ENCODE peak calls at places on chromosome 4, in ten cellular contexts. N is RWPE1, K is glutamatergic neuron, P is epithelial cell of esophagus, S is endothelial cell, E is right atrium auricular region, T is AG09309, G is fibroblast of lung, F is adrenal gland, I is lower leg skin. J is an unnamed sample.

GRCh38 chr4:2457481-2458295 is 11.2 kb upstream of the RNF4 start:
- DNase-seq in N (no peak), K (no peak), P (no peak), S (no peak), E (no peak), T (no peak), G (no peak), F (no peak), I (no peak), J (no peak)

GRCh38 chr4:72592076-72592475 is 23.1 kb upstream of the ADAMTS3 start:
- DNase-seq in N (no peak), K (no peak), P (no peak), S (no peak), E (no peak), T (no peak), G (no peak), F (no peak), I (no peak), J (no peak)

GRCh38 chr4:106329027-106329618 is 12.8 kb downstream of the AIMP1 start:
- DNase-seq in N (peak), K (no peak), P (peak), S (no peak), E (no peak), T (no peak), G (peak), F (no peak), I (no peak), J (no peak)

GRCh38 chr4:1554876-1555265 is 129.2 kb downstream of the FAM53A start:
- DNase-seq in N (no peak), K (no peak), P (no peak), S (no peak), E (no peak), T (no peak), G (no peak), F (no peak), I (no peak), J (no peak)

GRCh38 chr4:100849319-100849718 is 331.5 kb upstream of the EMCN start:
- DNase-seq in N (no peak), K (no peak), P (no peak), S (no peak), E (no peak), T (no peak), G (no peak), F (no peak), I (no peak), J (no peak)

GRCh38 chr4:85909851-85910250 is 434.9 kb downstream of the ARHGAP24 start:
- DNase-seq in N (no peak), K (no peak), P (no peak), S (no peak), E (no peak), T (no peak), G (no peak), F (no peak), I (no peak), J (no peak)

GRCh38 chr4:39730067-39730466 is 32.1 kb downstream of the UBE2K start:
- DNase-seq in N (no peak), K (no peak), P (peak), S (no peak), E (no peak), T (no peak), G (peak), F (peak), I (no peak), J (no peak)

GRCh38 chr4:90575371-90575770 is 448.2 kb downstream of the CCSER1 start:
- DNase-seq in N (no peak), K (no peak), P (peak), S (no peak), E (no peak), T (no peak), G (no peak), F (no peak), I (no peak), J (no peak)

GRCh38 chr4:71862315-71862714 is 78.4 kb upstream of the GC start:
- DNase-seq in N (no peak), K (no peak), P (no peak), S (no peak), E (no peak), T (no peak), G (no peak), F (no peak), I (no peak), J (no peak)

GRCh38 chr4:1172971-1173757 is 781 bp upstream of the SPON2 start:
- DNase-seq in N (no peak), K (peak), P (peak), S (no peak), E (peak), T (peak), G (no peak), F (peak), I (no peak), J (no peak)

GRCh38 chr4:156536661-156537060 is 434.9 kb downstream of the PDGFC start:
- DNase-seq in N (peak), K (no peak), P (peak), S (no peak), E (no peak), T (no peak), G (peak), F (no peak), I (no peak), J (no peak)

GRCh38 chr4:159416073-159416472 is 313.2 kb downstream of the RAPGEF2 start:
- DNase-seq in N (no peak), K (no peak), P (peak), S (no peak), E (no peak), T (no peak), G (no peak), F (no peak), I (no peak), J (no peak)

GRCh38 chr4:1723131-1723801 is 1.9 kb downstream of the TACC3 start:
- DNase-seq in N (no peak), K (no peak), P (no peak), S (no peak), E (no peak), T (no peak), G (peak), F (no peak), I (no peak), J (no peak)

GRCh38 chr4:79148369-79148768 is 177.5 kb downstream of the NAA11 start:
- DNase-seq in N (no peak), K (no peak), P (no peak), S (no peak), E (no peak), T (no peak), G (no peak), F (no peak), I (no peak), J (no peak)

GRCh38 chr4:12122316-12122715 is 693.6 kb upstream of the HS3ST1 start:
- DNase-seq in N (no peak), K (no peak), P (no peak), S (no peak), E (no peak), T (no peak), G (no peak), F (peak), I (no peak), J (no peak)

GRCh38 chr4:131430302-131430701 is 1718.8 kb upstream of the PCDH10 start:
- DNase-seq in N (no peak), K (no peak), P (peak), S (no peak), E (no peak), T (no peak), G (no peak), F (no peak), I (no peak), J (no peak)

GRCh38 chr4:185716008-185716976 is 95.7 kb downstream of the SORBS2 start:
- DNase-seq in N (no peak), K (peak), P (no peak), S (no peak), E (no peak), T (no peak), G (no peak), F (no peak), I (no peak), J (no peak)

GRCh38 chr4:109022941-109023340 is 260.1 kb upstream of the ETNPPL start:
- DNase-seq in N (no peak), K (no peak), P (no peak), S (no peak), E (no peak), T (no peak), G (peak), F (no peak), I (no peak), J (no peak)

GRCh38 chr4:68369474-68369805 is 19.6 kb upstream of the YTHDC1 start:
- DNase-seq in N (peak), K (no peak), P (peak), S (no peak), E (no peak), T (no peak), G (peak), F (no peak), I (no peak), J (no peak)

GRCh38 chr4:141027421-141027820 is 105.8 kb downstream of the RNF150 start:
- DNase-seq in N (peak), K (no peak), P (peak), S (no peak), E (no peak), T (no peak), G (peak), F (no peak), I (peak), J (no peak)

GRCh38 chr4:66681962-66682361 is 863.3 kb downstream of the CENPC start:
- DNase-seq in N (no peak), K (no peak), P (peak), S (no peak), E (no peak), T (peak), G (peak), F (no peak), I (no peak), J (no peak)

GRCh38 chr4:4182835-4183568 is 43.7 kb downstream of the OTOP1 start:
- DNase-seq in N (peak), K (peak), P (no peak), S (peak), E (no peak), T (no peak), G (no peak), F (no peak), I (no peak), J (no peak)

GRCh38 chr4:87465739-87466366 is 43.5 kb downstream of the NUDT9 start:
- DNase-seq in N (peak), K (no peak), P (peak), S (peak), E (no peak), T (peak), G (peak), F (no peak), I (no peak), J (no peak)

GRCh38 chr4:124974163-124974562 is 261.6 kb upstream of the ANKRD50 start:
- DNase-seq in N (peak), K (no peak), P (peak), S (no peak), E (no peak), T (no peak), G (peak), F (no peak), I (no peak), J (no peak)

GRCh38 chr4:84389406-84389805 is 109.7 kb downstream of the NKX6-1 start:
- DNase-seq in N (peak), K (no peak), P (no peak), S (no peak), E (no peak), T (no peak), G (peak), F (no peak), I (no peak), J (no peak)

GRCh38 chr4:52643846-52644245 is 15.3 kb downstream of the USP46 start:
- DNase-seq in N (no peak), K (no peak), P (peak), S (no peak), E (peak), T (no peak), G (peak), F (peak), I (no peak), J (no peak)

GRCh38 chr4:20185103-20185502 is 66.6 kb upstream of the SLIT2 start:
- DNase-seq in N (no peak), K (no peak), P (no peak), S (no peak), E (no peak), T (no peak), G (no peak), F (no peak), I (no peak), J (no peak)

GRCh38 chr4:147965873-147966272 is 234.0 kb downstream of the ARHGAP10 start:
- DNase-seq in N (no peak), K (no peak), P (no peak), S (no peak), E (no peak), T (no peak), G (no peak), F (no peak), I (no peak), J (no peak)

GRCh38 chr4:52250124-52250523 is 199.0 kb downstream of the SPATA18 start:
- DNase-seq in N (no peak), K (peak), P (no peak), S (no peak), E (peak), T (no peak), G (no peak), F (peak), I (peak), J (no peak)

GRCh38 chr4:1376841-1377605 is 29.2 kb downstream of the NKX1-1 start:
- DNase-seq in N (no peak), K (peak), P (no peak), S (no peak), E (no peak), T (no peak), G (no peak), F (no peak), I (no peak), J (no peak)

GRCh38 chr4:7887415-7887814 is 52.2 kb downstream of the AFAP1 start:
- DNase-seq in N (no peak), K (no peak), P (no peak), S (no peak), E (no peak), T (no peak), G (no peak), F (no peak), I (no peak), J (no peak)
- TF ChIP-seq CTCF in N (no peak), K (no peak), P (no peak), S (no peak), E (no peak), T (no peak), G (no peak), F (no peak), I (no peak), J (no peak)

GRCh38 chr4:152778656-152779512 is 646 bp downstream of the TIGD4 start:
- DNase-seq in N (peak), K (peak), P (peak), S (peak), E (no peak), T (no peak), G (no peak), F (peak), I (no peak), J (peak)

GRCh38 chr4:152776352-152776751 is 3.2 kb downstream of the TIGD4 start:
- DNase-seq in N (peak), K (no peak), P (peak), S (no peak), E (no peak), T (no peak), G (no peak), F (no peak), I (no peak), J (no peak)

GRCh38 chr4:152777488-152777887 is 2.0 kb downstream of the TIGD4 start:
- DNase-seq in N (no peak), K (no peak), P (no peak), S (no peak), E (no peak), T (no peak), G (no peak), F (no peak), I (no peak), J (no peak)

GRCh38 chr4:152780267-152780811 is 585 bp downstream of the ARFIP1 start:
- DNase-seq in N (peak), K (peak), P (peak), S (peak), E (no peak), T (no peak), G (peak), F (peak), I (peak), J (no peak)

DNA sequence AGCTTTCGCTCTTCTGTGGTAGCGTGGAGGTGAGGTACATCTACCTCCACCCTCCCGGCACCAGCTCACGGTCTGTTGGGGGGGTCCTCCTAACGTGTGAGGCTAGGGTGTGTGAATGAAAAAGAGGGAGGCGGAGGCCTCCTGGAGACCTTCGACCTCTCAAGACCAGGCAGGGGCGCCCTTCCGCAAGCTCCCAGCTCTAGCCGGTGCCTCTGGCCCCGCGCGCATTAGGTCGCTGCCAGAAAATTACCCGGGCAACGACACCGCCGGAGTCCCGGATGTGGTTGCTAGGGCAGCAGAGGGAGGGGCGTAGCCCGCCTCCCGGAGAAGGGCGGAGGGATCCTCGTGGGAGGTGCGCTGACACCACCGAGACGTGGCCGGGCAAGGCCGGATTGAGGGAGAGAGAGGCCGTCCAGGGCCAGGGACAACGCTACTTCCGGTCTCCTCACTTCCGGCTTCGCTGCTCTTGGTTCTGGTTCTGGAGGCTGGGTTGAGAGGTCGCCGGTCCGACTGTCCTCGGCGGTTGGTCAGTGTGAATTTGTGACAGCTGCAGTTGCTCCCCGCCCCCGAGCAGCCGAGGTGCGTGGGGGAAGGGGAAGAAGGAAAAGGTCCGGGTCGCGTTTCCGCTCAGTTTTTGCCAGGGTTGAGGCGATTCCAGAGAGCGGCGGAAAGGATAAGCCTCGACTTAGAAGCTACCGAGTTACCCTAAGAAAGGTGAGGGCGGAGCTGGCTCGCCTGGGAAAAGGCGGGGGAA is at the start of the genes ARFIP1 and TIGD4:
- DNase-seq in N (peak), K (peak), P (peak), S (peak), E (peak), T (peak), G (peak), F (peak), I (peak), J (peak)
- TF ChIP-seq CTCF in N (peak), K (no peak), P (no peak), S (no peak), E (no peak), T (no peak), G (peak), F (peak), I (no peak), J (no peak)

DNA sequence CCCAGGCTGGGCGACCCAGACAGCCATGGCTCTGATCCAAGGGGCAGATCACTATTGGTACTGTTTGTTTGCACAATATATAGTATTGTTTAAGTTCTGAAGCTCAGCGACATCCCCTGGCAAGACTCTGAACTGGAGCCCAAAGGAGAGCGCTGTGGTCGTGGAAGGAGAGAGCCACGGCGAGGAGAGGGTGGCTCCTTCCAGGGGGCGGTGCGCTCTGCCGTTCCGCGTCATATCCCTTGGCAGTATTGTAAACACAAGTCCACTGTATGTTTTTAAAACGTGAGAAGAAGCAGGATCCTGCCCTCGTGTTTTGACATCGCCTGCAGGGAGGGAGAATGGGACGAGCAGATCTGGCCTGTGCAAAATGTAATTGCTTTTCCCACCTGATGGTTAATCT is 185.5 kb downstream of the RAB28 start:
- DNase-seq in N (no peak), K (no peak), P (no peak), S (no peak), E (no peak), T (no peak), G (no peak), F (no peak), I (no peak), J (no peak)
- TF ChIP-seq CTCF in N (no peak), K (no peak), P (no peak), S (no peak), E (no peak), T (no peak), G (no peak), F (no peak), I (no peak), J (no peak)

GRCh38 chr4:18042754-18043153 is 21.2 kb upstream of the LCORL start:
- DNase-seq in N (no peak), K (no peak), P (no peak), S (no peak), E (no peak), T (no peak), G (no peak), F (no peak), I (no peak), J (no peak)
- TF ChIP-seq CTCF in N (peak), K (peak), P (peak), S (peak), E (no peak), T (no peak), G (peak), F (no peak), I (no peak), J (peak)

GRCh38 chr4:151644625-151645024 is 116.2 kb downstream of the GATB start:
- DNase-seq in N (peak), K (peak), P (peak), S (peak), E (no peak), T (no peak), G (no peak), F (no peak), I (no peak), J (no peak)
- TF ChIP-seq CTCF in N (peak), K (peak), P (peak), S (peak), E (no peak), T (peak), G (peak), F (peak), I (no peak), J (no peak)

GRCh38 chr4:126595643-126596042 is 1037.1 kb upstream of the INTU start:
- DNase-seq in N (no peak), K (no peak), P (no peak), S (no peak), E (no peak), T (no peak), G (peak), F (no peak), I (no peak), J (no peak)

GRCh38 chr4:126591583-126591982 is 1041.2 kb upstream of the INTU start:
- DNase-seq in N (no peak), K (no peak), P (no peak), S (no peak), E (no peak), T (no peak), G (peak), F (no peak), I (no peak), J (no peak)

GRCh38 chr4:126593626-126594025 is 1039.1 kb upstream of the INTU start:
- DNase-seq in N (no peak), K (no peak), P (no peak), S (no peak), E (no peak), T (no peak), G (no peak), F (no peak), I (no peak), J (no peak)

DNA sequence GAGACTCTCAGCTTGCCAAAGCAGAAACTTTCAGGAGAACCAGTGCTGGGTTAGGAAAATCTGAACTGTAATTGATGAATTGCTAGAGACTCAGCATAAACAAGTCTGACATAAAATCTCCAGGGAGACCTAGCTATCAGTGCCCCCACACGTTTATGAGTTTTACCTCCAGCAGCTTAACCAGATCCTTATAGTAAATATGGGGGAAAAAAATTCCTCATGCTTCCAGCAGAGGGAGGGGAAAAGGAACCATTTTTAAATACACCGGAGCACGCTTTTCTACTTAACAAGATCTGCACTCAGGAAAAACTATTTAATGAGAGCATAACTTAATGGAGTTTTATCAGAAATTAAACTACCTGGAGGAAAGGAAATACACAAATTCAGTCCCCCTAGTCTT is 1040.7 kb upstream of the INTU start:
- DNase-seq in N (no peak), K (no peak), P (peak), S (no peak), E (no peak), T (no peak), G (peak), F (no peak), I (no peak), J (no peak)
- TF ChIP-seq CTCF in N (peak), K (peak), P (peak), S (peak), E (peak), T (peak), G (peak), F (no peak), I (no peak), J (peak)

GRCh38 chr4:88613417-88613875 is 21.2 kb downstream of the HERC3 start:
- DNase-seq in N (no peak), K (no peak), P (no peak), S (no peak), E (no peak), T (no peak), G (peak), F (no peak), I (no peak), J (no peak)
- TF ChIP-seq CTCF in N (no peak), K (no peak), P (no peak), S (no peak), E (no peak), T (no peak), G (no peak), F (no peak), I (no peak), J (no peak)

J was measured in mesothelial cell of epicardium.